ENCODE peak calls at places on chromosome 16, in ten cellular contexts. R, E, I, Z, H, U, Q, K, J and Y are unnamed samples.

GRCh38 chr16:81582655-81583441 is 138.2 kb downstream of the CMIP start:
- DNase-seq in R (no peak), E (no peak), I (peak; percentile 77), Z (no peak), H (no peak), U (no peak), Q (no peak), K (no peak), J (no peak), Y (no peak)

GRCh38 chr16:71915350-71915749 is 20.0 kb downstream of the IST1 start:
- DNase-seq in R (no peak), E (no peak), I (no peak), Z (no peak), H (no peak), U (no peak), Q (no peak), K (no peak), J (no peak), Y (no peak)

GRCh38 chr16:69935278-69935711 is 15.8 kb upstream of the CLEC18A start:
- DNase-seq in R (no peak), E (no peak), I (no peak), Z (no peak), H (no peak), U (no peak), Q (no peak), K (no peak), J (no peak), Y (no peak)

GRCh38 chr16:89335803-89336485 is 118.4 kb downstream of the ZNF778 start:
- DNase-seq in R (no peak), E (peak; percentile 31), I (no peak), Z (no peak), H (no peak), U (peak; percentile 50), Q (no peak), K (no peak), J (no peak), Y (no peak)

GRCh38 chr16:70725912-70726828 is 40.3 kb upstream of the MTSS2 start:
- DNase-seq in R (no peak), E (no peak), I (peak; percentile 87), Z (no peak), H (no peak), U (peak; percentile 89), Q (peak; percentile 42), K (no peak), J (peak; percentile 86), Y (no peak)

GRCh38 chr16:2230376-2230775 is 5.9 kb upstream of the DNASE1L2 start:
- DNase-seq in R (no peak), E (no peak), I (no peak), Z (no peak), H (no peak), U (no peak), Q (no peak), K (no peak), J (no peak), Y (no peak)

GRCh38 chr16:73125860-73126259 is 77.9 kb upstream of the ZFHX3 start:
- DNase-seq in R (no peak), E (no peak), I (no peak), Z (no peak), H (no peak), U (no peak), Q (peak; percentile 66), K (peak; percentile 47), J (no peak), Y (peak; percentile 89)

GRCh38 chr16:11672206-11673090 is 4.2 kb downstream of the SNN start:
- DNase-seq in R (no peak), E (peak; percentile 83), I (no peak), Z (peak; percentile 38), H (no peak), U (no peak), Q (no peak), K (no peak), J (no peak), Y (no peak)

GRCh38 chr16:15610369-15610871 is 32.5 kb downstream of the MARF1 start:
- DNase-seq in R (no peak), E (no peak), I (no peak), Z (no peak), H (no peak), U (no peak), Q (peak; percentile 37), K (peak; percentile 6), J (no peak), Y (peak; percentile 70)